ENCODE peak calls at places on chromosomes 5 and 9, in ten cellular contexts. One of them, this sample, is unnamed.

GRCh38 chr9:32968101-32969011 is 33.1 kb downstream of the APTX start:
- DNase-seq in CD4-positive, alpha-beta T cell: peak
- DNase-seq in GM10248: peak
- DNase-seq in activated T-helper 1 cell treated with Interleukin-2 at 50 U/mL for 16 hours: peak
- DNase-seq in NCI-H524: no peak
- DNase-seq in NCI-H1092 treated with DMSO at 0.1 percent for 48 hours: peak
- DNase-seq in T-helper 2 cell treated with Interferon-gamma antibody and Interleukin-4, amounts not matched to agents 5 μg/mL and 100 μg/mL, for 36 hours: peak
- DNase-seq in effector memory CD8-positive, alpha-beta T cell: peak
- DNase-seq in upper lobe of right lung: no peak
- DNase-seq in pulmonary artery endothelial cell: no peak
- DNase-seq in this sample: peak

GRCh38 chr9:113468716-113469448 is 5.4 kb downstream of the RGS3 start:
- DNase-seq in CD4-positive, alpha-beta T cell: no peak
- DNase-seq in GM10248: no peak
- DNase-seq in activated T-helper 1 cell treated with Interleukin-2 at 50 U/mL for 16 hours: no peak
- DNase-seq in NCI-H524: peak
- DNase-seq in NCI-H1092 treated with DMSO at 0.1 percent for 48 hours: peak
- DNase-seq in T-helper 2 cell treated with Interferon-gamma antibody and Interleukin-4, amounts not matched to agents 5 μg/mL and 100 μg/mL, for 36 hours: no peak
- DNase-seq in effector memory CD8-positive, alpha-beta T cell: no peak
- DNase-seq in upper lobe of right lung: no peak
- DNase-seq in pulmonary artery endothelial cell: no peak
- DNase-seq in this sample: peak

GRCh38 chr5:68251804-68252648 is 36.5 kb downstream of the PIK3R1 start:
- DNase-seq in CD4-positive, alpha-beta T cell: no peak
- DNase-seq in GM10248: no peak
- DNase-seq in activated T-helper 1 cell treated with Interleukin-2 at 50 U/mL for 16 hours: no peak
- DNase-seq in NCI-H524: no peak
- DNase-seq in NCI-H1092 treated with DMSO at 0.1 percent for 48 hours: no peak
- DNase-seq in T-helper 2 cell treated with Interferon-gamma antibody and Interleukin-4, amounts not matched to agents 5 μg/mL and 100 μg/mL, for 36 hours: no peak
- DNase-seq in effector memory CD8-positive, alpha-beta T cell: no peak
- DNase-seq in upper lobe of right lung: no peak
- DNase-seq in pulmonary artery endothelial cell: no peak
- DNase-seq in this sample: no peak

GRCh38 chr5:61200582-61201155 is 38.4 kb upstream of the SMIM15 start:
- DNase-seq in CD4-positive, alpha-beta T cell: no peak
- DNase-seq in GM10248: no peak
- DNase-seq in activated T-helper 1 cell treated with Interleukin-2 at 50 U/mL for 16 hours: no peak
- DNase-seq in NCI-H524: no peak
- DNase-seq in NCI-H1092 treated with DMSO at 0.1 percent for 48 hours: no peak
- DNase-seq in T-helper 2 cell treated with Interferon-gamma antibody and Interleukin-4, amounts not matched to agents 5 μg/mL and 100 μg/mL, for 36 hours: no peak
- DNase-seq in effector memory CD8-positive, alpha-beta T cell: no peak
- DNase-seq in upper lobe of right lung: no peak
- DNase-seq in pulmonary artery endothelial cell: no peak
- DNase-seq in this sample: no peak

GRCh38 chr5:154858972-154859950 is 834 bp downstream of the CNOT8 start:
- DNase-seq in CD4-positive, alpha-beta T cell: peak
- DNase-seq in GM10248: peak
- DNase-seq in activated T-helper 1 cell treated with Interleukin-2 at 50 U/mL for 16 hours: no peak
- DNase-seq in NCI-H524: no peak
- DNase-seq in NCI-H1092 treated with DMSO at 0.1 percent for 48 hours: no peak
- DNase-seq in T-helper 2 cell treated with Interferon-gamma antibody and Interleukin-4, amounts not matched to agents 5 μg/mL and 100 μg/mL, for 36 hours: peak
- DNase-seq in effector memory CD8-positive, alpha-beta T cell: no peak
- DNase-seq in upper lobe of right lung: no peak
- DNase-seq in pulmonary artery endothelial cell: no peak
- DNase-seq in this sample: no peak

GRCh38 chr9:134384811-134385479 is 58.7 kb downstream of the RXRA start:
- DNase-seq in CD4-positive, alpha-beta T cell: no peak
- DNase-seq in GM10248: no peak
- DNase-seq in activated T-helper 1 cell treated with Interleukin-2 at 50 U/mL for 16 hours: no peak
- DNase-seq in NCI-H524: no peak
- DNase-seq in NCI-H1092 treated with DMSO at 0.1 percent for 48 hours: no peak
- DNase-seq in T-helper 2 cell treated with Interferon-gamma antibody and Interleukin-4, amounts not matched to agents 5 μg/mL and 100 μg/mL, for 36 hours: no peak
- DNase-seq in effector memory CD8-positive, alpha-beta T cell: no peak
- DNase-seq in upper lobe of right lung: no peak
- DNase-seq in pulmonary artery endothelial cell: no peak
- DNase-seq in this sample: peak

GRCh38 chr5:98308960-98309359 is 464.5 kb upstream of the RGMB start:
- DNase-seq in CD4-positive, alpha-beta T cell: no peak
- DNase-seq in GM10248: no peak
- DNase-seq in activated T-helper 1 cell treated with Interleukin-2 at 50 U/mL for 16 hours: no peak
- DNase-seq in NCI-H524: no peak
- DNase-seq in NCI-H1092 treated with DMSO at 0.1 percent for 48 hours: no peak
- DNase-seq in T-helper 2 cell treated with Interferon-gamma antibody and Interleukin-4, amounts not matched to agents 5 μg/mL and 100 μg/mL, for 36 hours: no peak
- DNase-seq in effector memory CD8-positive, alpha-beta T cell: no peak
- DNase-seq in upper lobe of right lung: no peak
- DNase-seq in pulmonary artery endothelial cell: peak
- DNase-seq in this sample: no peak

GRCh38 chr9:83935276-83935890 is 14.2 kb upstream of the KIF27 start:
- DNase-seq in CD4-positive, alpha-beta T cell: no peak
- DNase-seq in GM10248: no peak
- DNase-seq in activated T-helper 1 cell treated with Interleukin-2 at 50 U/mL for 16 hours: no peak
- DNase-seq in NCI-H524: no peak
- DNase-seq in NCI-H1092 treated with DMSO at 0.1 percent for 48 hours: peak
- DNase-seq in T-helper 2 cell treated with Interferon-gamma antibody and Interleukin-4, amounts not matched to agents 5 μg/mL and 100 μg/mL, for 36 hours: no peak
- DNase-seq in effector memory CD8-positive, alpha-beta T cell: no peak
- DNase-seq in upper lobe of right lung: no peak
- DNase-seq in pulmonary artery endothelial cell: no peak
- DNase-seq in this sample: no peak

GRCh38 chr5:181215997-181216982 is 6.8 kb upstream of the TRIM41 start:
- DNase-seq in CD4-positive, alpha-beta T cell: no peak
- DNase-seq in GM10248: no peak
- DNase-seq in activated T-helper 1 cell treated with Interleukin-2 at 50 U/mL for 16 hours: no peak
- DNase-seq in NCI-H524: no peak
- DNase-seq in NCI-H1092 treated with DMSO at 0.1 percent for 48 hours: no peak
- DNase-seq in T-helper 2 cell treated with Interferon-gamma antibody and Interleukin-4, amounts not matched to agents 5 μg/mL and 100 μg/mL, for 36 hours: peak
- DNase-seq in effector memory CD8-positive, alpha-beta T cell: no peak
- DNase-seq in upper lobe of right lung: no peak
- DNase-seq in pulmonary artery endothelial cell: no peak
- DNase-seq in this sample: no peak

GRCh38 chr9:120892177-120892747 is 15.3 kb upstream of the PHF19 start:
- DNase-seq in CD4-positive, alpha-beta T cell: no peak
- DNase-seq in GM10248: no peak
- DNase-seq in activated T-helper 1 cell treated with Interleukin-2 at 50 U/mL for 16 hours: no peak
- DNase-seq in NCI-H524: no peak
- DNase-seq in NCI-H1092 treated with DMSO at 0.1 percent for 48 hours: peak
- DNase-seq in T-helper 2 cell treated with Interferon-gamma antibody and Interleukin-4, amounts not matched to agents 5 μg/mL and 100 μg/mL, for 36 hours: peak
- DNase-seq in effector memory CD8-positive, alpha-beta T cell: no peak
- DNase-seq in upper lobe of right lung: no peak
- DNase-seq in pulmonary artery endothelial cell: no peak
- DNase-seq in this sample: no peak

GRCh38 chr9:123669355-123669754 is 260.6 kb downstream of the DENND1A start:
- DNase-seq in CD4-positive, alpha-beta T cell: no peak
- DNase-seq in GM10248: no peak
- DNase-seq in activated T-helper 1 cell treated with Interleukin-2 at 50 U/mL for 16 hours: no peak
- DNase-seq in NCI-H524: peak
- DNase-seq in NCI-H1092 treated with DMSO at 0.1 percent for 48 hours: no peak
- DNase-seq in T-helper 2 cell treated with Interferon-gamma antibody and Interleukin-4, amounts not matched to agents 5 μg/mL and 100 μg/mL, for 36 hours: no peak
- DNase-seq in effector memory CD8-positive, alpha-beta T cell: no peak
- DNase-seq in upper lobe of right lung: no peak
- DNase-seq in pulmonary artery endothelial cell: no peak
- DNase-seq in this sample: no peak

GRCh38 chr9:6632516-6633328 is 12.8 kb downstream of the GLDC start:
- DNase-seq in CD4-positive, alpha-beta T cell: no peak
- DNase-seq in GM10248: peak
- DNase-seq in activated T-helper 1 cell treated with Interleukin-2 at 50 U/mL for 16 hours: no peak
- DNase-seq in NCI-H524: no peak
- DNase-seq in NCI-H1092 treated with DMSO at 0.1 percent for 48 hours: no peak
- DNase-seq in T-helper 2 cell treated with Interferon-gamma antibody and Interleukin-4, amounts not matched to agents 5 μg/mL and 100 μg/mL, for 36 hours: no peak
- DNase-seq in effector memory CD8-positive, alpha-beta T cell: no peak
- DNase-seq in upper lobe of right lung: no peak
- DNase-seq in pulmonary artery endothelial cell: no peak
- DNase-seq in this sample: no peak

GRCh38 chr5:80238778-80239679 is 16.8 kb downstream of the SERINC5 start:
- DNase-seq in CD4-positive, alpha-beta T cell: no peak
- DNase-seq in GM10248: peak
- DNase-seq in activated T-helper 1 cell treated with Interleukin-2 at 50 U/mL for 16 hours: no peak
- DNase-seq in NCI-H524: peak
- DNase-seq in NCI-H1092 treated with DMSO at 0.1 percent for 48 hours: peak
- DNase-seq in T-helper 2 cell treated with Interferon-gamma antibody and Interleukin-4, amounts not matched to agents 5 μg/mL and 100 μg/mL, for 36 hours: no peak
- DNase-seq in effector memory CD8-positive, alpha-beta T cell: no peak
- DNase-seq in upper lobe of right lung: no peak
- DNase-seq in pulmonary artery endothelial cell: peak
- DNase-seq in this sample: no peak

GRCh38 chr5:80246995-80247729 is 8.7 kb downstream of the SERINC5 start:
- DNase-seq in CD4-positive, alpha-beta T cell: peak
- DNase-seq in GM10248: peak
- DNase-seq in activated T-helper 1 cell treated with Interleukin-2 at 50 U/mL for 16 hours: no peak
- DNase-seq in NCI-H524: no peak
- DNase-seq in NCI-H1092 treated with DMSO at 0.1 percent for 48 hours: no peak
- DNase-seq in T-helper 2 cell treated with Interferon-gamma antibody and Interleukin-4, amounts not matched to agents 5 μg/mL and 100 μg/mL, for 36 hours: peak
- DNase-seq in effector memory CD8-positive, alpha-beta T cell: no peak
- DNase-seq in upper lobe of right lung: no peak
- DNase-seq in pulmonary artery endothelial cell: peak
- DNase-seq in this sample: no peak